ENCODE peak calls at places on chromosomes 6 and 20, in five cellular contexts. One of them, this sample, is unnamed. For H3K4me1, the result is how much of the 10 kb centered on the place peaks cover.

GRCh38 chr6:70967049-70967448 is 10.2 kb upstream of the B3GAT2 start:
- ATAC-seq in HepG2: peak
- ATAC-seq in GM23338: no peak
- ATAC-seq in Panc1: no peak
- ATAC-seq in HCT116: no peak
- ATAC-seq in this sample: no peak

GRCh38 chr6:117265425-117266266 is at the start of gene VGLL2:
- ATAC-seq in HepG2: peak
- ATAC-seq in Panc1: peak
- ATAC-seq in HCT116: no peak
- ATAC-seq in GM23338: peak
- ATAC-seq in this sample: peak

GRCh38 chr6:129889580-129889979 is 28.5 kb upstream of the TMEM244 start:
- ATAC-seq in Panc1: no peak
- ATAC-seq in GM23338: no peak
- ATAC-seq in HCT116: peak
- ATAC-seq in HepG2: no peak
- ATAC-seq in this sample: no peak

GRCh38 chr6:136396908-136397307 is 107.3 kb upstream of the BCLAF1 start:
- ATAC-seq in GM23338: no peak
- ATAC-seq in Panc1: no peak
- ATAC-seq in HepG2: no peak
- ATAC-seq in HCT116: no peak
- ATAC-seq in this sample: no peak

GRCh38 chr20:61942526-61942925 is 123.2 kb downstream of the TAF4 start:
- ATAC-seq in HCT116: no peak
- ATAC-seq in HepG2: no peak
- ATAC-seq in GM23338: no peak
- ATAC-seq in Panc1: no peak
- ATAC-seq in this sample: no peak

GRCh38 chr6:16691328-16691727 is 69.9 kb downstream of the ATXN1 start:
- ATAC-seq in GM23338: no peak
- ATAC-seq in HCT116: no peak
- ATAC-seq in Panc1: no peak
- ATAC-seq in HepG2: no peak
- ATAC-seq in this sample: no peak

GRCh38 chr20:45094864-45095574 is 5.9 kb downstream of the KCNS1 start:
- ATAC-seq in HCT116: peak
- ATAC-seq in Panc1: no peak
- ATAC-seq in HepG2: no peak
- ATAC-seq in GM23338: no peak
- ATAC-seq in this sample: no peak

GRCh38 chr6:106997392-106998257 is 23.1 kb upstream of the CD24 start:
- ATAC-seq in GM23338: peak
- ATAC-seq in HepG2: peak
- ATAC-seq in Panc1: peak
- ATAC-seq in HCT116: peak
- ATAC-seq in this sample: no peak

GRCh38 chr20:52256465-52256864 is 64.9 kb upstream of the ZFP64 start:
- ATAC-seq in Panc1: no peak
- ATAC-seq in HepG2: no peak
- ATAC-seq in GM23338: no peak
- ATAC-seq in HCT116: no peak
- ATAC-seq in this sample: no peak
- H3K4me1 ChIP-seq in Panc1: under half
- H3K4me1 ChIP-seq in HepG2: under half
- H3K4me1 ChIP-seq in GM23338: under half
- H3K4me1 ChIP-seq in HCT116: under half
- H3K4me1 ChIP-seq in this sample: under half

GRCh38 chr6:88378639-88379038 is 212.5 kb upstream of the CNR1 start:
- ATAC-seq in HCT116: no peak
- ATAC-seq in Panc1: no peak
- ATAC-seq in HepG2: no peak
- ATAC-seq in GM23338: no peak
- ATAC-seq in this sample: no peak

GRCh38 chr6:88376759-88377387 is 210.7 kb upstream of the CNR1 start:
- ATAC-seq in HCT116: no peak
- ATAC-seq in GM23338: no peak
- ATAC-seq in HepG2: no peak
- ATAC-seq in Panc1: no peak
- ATAC-seq in this sample: no peak

GRCh38 chr6:88376197-88376596 is 210.1 kb upstream of the CNR1 start:
- ATAC-seq in Panc1: no peak
- ATAC-seq in HepG2: no peak
- ATAC-seq in GM23338: no peak
- ATAC-seq in HCT116: no peak
- ATAC-seq in this sample: no peak

GRCh38 chr6:88380083-88380482 is 213.9 kb upstream of the CNR1 start:
- ATAC-seq in Panc1: no peak
- ATAC-seq in GM23338: no peak
- ATAC-seq in HCT116: no peak
- ATAC-seq in HepG2: no peak
- ATAC-seq in this sample: peak

GRCh38 chr6:88377976-88378580 is 211.9 kb upstream of the CNR1 start:
- ATAC-seq in HCT116: no peak
- ATAC-seq in HepG2: no peak
- ATAC-seq in GM23338: no peak
- ATAC-seq in Panc1: no peak
- ATAC-seq in this sample: no peak
- TF ChIP-seq POLR2AphosphoS5 in HCT116: no peak
- TF ChIP-seq POLR2AphosphoS5 in HepG2: no peak
- TF ChIP-seq POLR2AphosphoS5 in GM23338: no peak
- TF ChIP-seq POLR2AphosphoS5 in Panc1: no peak
- TF ChIP-seq POLR2AphosphoS5 in this sample: no peak

GRCh38 chr20:38129893-38130609 is 35.0 kb downstream of the TGM2 start:
- ATAC-seq in HCT116: no peak
- ATAC-seq in HepG2: no peak
- ATAC-seq in GM23338: no peak
- ATAC-seq in Panc1: no peak
- ATAC-seq in this sample: no peak
- H3K4me3 ChIP-seq in HCT116: no peak
- H3K4me3 ChIP-seq in HepG2: no peak
- H3K4me3 ChIP-seq in GM23338: no peak
- H3K4me3 ChIP-seq in Panc1: no peak
- H3K4me3 ChIP-seq in this sample: no peak

GRCh38 chr6:108677357-108677756 is 116.6 kb downstream of the FOXO3 start:
- ATAC-seq in HepG2: peak
- ATAC-seq in Panc1: peak
- ATAC-seq in HCT116: no peak
- ATAC-seq in GM23338: no peak
- ATAC-seq in this sample: no peak
- H3K4me1 ChIP-seq in HepG2: under half
- H3K4me1 ChIP-seq in Panc1: under half
- H3K4me1 ChIP-seq in HCT116: under half
- H3K4me1 ChIP-seq in GM23338: under half
- H3K4me1 ChIP-seq in this sample: under half

GRCh38 chr6:13573255-13573654 is 1.1 kb upstream of the SIRT5 start:
- ATAC-seq in HepG2: no peak
- ATAC-seq in HCT116: no peak
- ATAC-seq in GM23338: no peak
- ATAC-seq in Panc1: no peak
- ATAC-seq in this sample: no peak
- TF ChIP-seq POLR2AphosphoS5 in HepG2: no peak
- TF ChIP-seq POLR2AphosphoS5 in HCT116: no peak
- TF ChIP-seq POLR2AphosphoS5 in GM23338: no peak
- TF ChIP-seq POLR2AphosphoS5 in Panc1: peak
- TF ChIP-seq POLR2AphosphoS5 in this sample: no peak

GRCh38 chr6:145736854-145737181 is 1.5 kb upstream of the EPM2A start:
- ATAC-seq in GM23338: no peak
- ATAC-seq in HCT116: no peak
- ATAC-seq in Panc1: no peak
- ATAC-seq in HepG2: no peak
- ATAC-seq in this sample: no peak
- H3K4me3 ChIP-seq in GM23338: no peak
- H3K4me3 ChIP-seq in HCT116: no peak
- H3K4me3 ChIP-seq in Panc1: no peak
- H3K4me3 ChIP-seq in HepG2: no peak
- H3K4me3 ChIP-seq in this sample: peak

GRCh38 chr6:13305256-13305650 is 23.1 kb downstream of the TBC1D7 start:
- ATAC-seq in Panc1: no peak
- ATAC-seq in GM23338: no peak
- ATAC-seq in HepG2: no peak
- ATAC-seq in HCT116: no peak
- ATAC-seq in this sample: no peak
- H3K4me1 ChIP-seq in Panc1: under half
- H3K4me1 ChIP-seq in GM23338: under half
- H3K4me1 ChIP-seq in HepG2: half or more
- H3K4me1 ChIP-seq in HCT116: under half
- H3K4me1 ChIP-seq in this sample: under half

GRCh38 chr20:50379049-50379990 is 130.9 kb upstream of the PTPN1 start:
- ATAC-seq in HepG2: no peak
- ATAC-seq in HCT116: no peak
- ATAC-seq in GM23338: no peak
- ATAC-seq in Panc1: no peak
- ATAC-seq in this sample: peak
- TF ChIP-seq POLR2AphosphoS5 in HepG2: no peak
- TF ChIP-seq POLR2AphosphoS5 in HCT116: no peak
- TF ChIP-seq POLR2AphosphoS5 in GM23338: no peak
- TF ChIP-seq POLR2AphosphoS5 in Panc1: no peak
- TF ChIP-seq POLR2AphosphoS5 in this sample: peak

GRCh38 chr20:58511861-58512260 is 3.3 kb downstream of the APCDD1L start:
- ATAC-seq in GM23338: no peak
- ATAC-seq in Panc1: no peak
- ATAC-seq in HepG2: no peak
- ATAC-seq in HCT116: no peak
- ATAC-seq in this sample: no peak
- H3K4me3 ChIP-seq in GM23338: no peak
- H3K4me3 ChIP-seq in Panc1: no peak
- H3K4me3 ChIP-seq in HepG2: no peak
- H3K4me3 ChIP-seq in HCT116: no peak
- H3K4me3 ChIP-seq in this sample: no peak